ENCODE peak calls at places on chromosomes 13 and 19, in seven cellular contexts. One of them, this sample, is unnamed.

GRCh38 chr19:10136936-10137335 is 17.2 kb upstream of the EIF3G start:
- DNase-seq in cerebellar cortex: no peak
- DNase-seq in AG08395: no peak
- DNase-seq in epithelial cell of esophagus: no peak
- DNase-seq in DMS153: no peak
- DNase-seq in stimulated activated CD8-positive, alpha-beta memory T cell treated with anti-CD3 and anti-CD28 coated beads, Interleukin-4, amount 100 ng/mL, for 24 hours: no peak
- DNase-seq in iPS DF 6.9: no peak
- DNase-seq in this sample: no peak

GRCh38 chr19:48506138-48506733 is 5.4 kb downstream of the LMTK3 start:
- DNase-seq in cerebellar cortex: peak; percentile 59
- DNase-seq in AG08395: peak; percentile 63
- DNase-seq in epithelial cell of esophagus: peak; percentile 64
- DNase-seq in DMS153: peak; percentile 38
- DNase-seq in stimulated activated CD8-positive, alpha-beta memory T cell treated with anti-CD3 and anti-CD28 coated beads, Interleukin-4, amount 100 ng/mL, for 24 hours: no peak
- DNase-seq in iPS DF 6.9: no peak
- DNase-seq in this sample: no peak

GRCh38 chr13:28528848-28529247 is 33.9 kb upstream of the FLT1 start:
- DNase-seq in cerebellar cortex: no peak
- DNase-seq in AG08395: no peak
- DNase-seq in epithelial cell of esophagus: no peak
- DNase-seq in DMS153: no peak
- DNase-seq in stimulated activated CD8-positive, alpha-beta memory T cell treated with anti-CD3 and anti-CD28 coated beads, Interleukin-4, amount 100 ng/mL, for 24 hours: no peak
- DNase-seq in iPS DF 6.9: no peak
- DNase-seq in this sample: peak; percentile 48

GRCh38 chr19:18085702-18086457 is 854 bp downstream of the IL12RB1 start:
- DNase-seq in cerebellar cortex: no peak
- DNase-seq in AG08395: no peak
- DNase-seq in epithelial cell of esophagus: no peak
- DNase-seq in DMS153: no peak
- DNase-seq in stimulated activated CD8-positive, alpha-beta memory T cell treated with anti-CD3 and anti-CD28 coated beads, Interleukin-4, amount 100 ng/mL, for 24 hours: no peak
- DNase-seq in iPS DF 6.9: no peak
- DNase-seq in this sample: no peak

GRCh38 chr19:6803036-6803404 is 30.5 kb downstream of the VAV1 start:
- DNase-seq in cerebellar cortex: no peak
- DNase-seq in AG08395: no peak
- DNase-seq in epithelial cell of esophagus: no peak
- DNase-seq in DMS153: no peak
- DNase-seq in stimulated activated CD8-positive, alpha-beta memory T cell treated with anti-CD3 and anti-CD28 coated beads, Interleukin-4, amount 100 ng/mL, for 24 hours: no peak
- DNase-seq in iPS DF 6.9: no peak
- DNase-seq in this sample: peak; percentile 3

GRCh38 chr13:60163525-60164471 is at the start of gene DIAPH3:
- DNase-seq in cerebellar cortex: peak; percentile 97
- DNase-seq in AG08395: peak; percentile 98
- DNase-seq in epithelial cell of esophagus: peak; percentile 98
- DNase-seq in DMS153: peak; percentile 94
- DNase-seq in stimulated activated CD8-positive, alpha-beta memory T cell treated with anti-CD3 and anti-CD28 coated beads, Interleukin-4, amount 100 ng/mL, for 24 hours: peak; percentile 90
- DNase-seq in iPS DF 6.9: peak; percentile 86
- DNase-seq in this sample: peak; percentile 95

GRCh38 chr13:112851107-112852046 is 117.6 kb upstream of the MCF2L start:
- DNase-seq in cerebellar cortex: no peak
- DNase-seq in AG08395: no peak
- DNase-seq in epithelial cell of esophagus: no peak
- DNase-seq in DMS153: no peak
- DNase-seq in stimulated activated CD8-positive, alpha-beta memory T cell treated with anti-CD3 and anti-CD28 coated beads, Interleukin-4, amount 100 ng/mL, for 24 hours: no peak
- DNase-seq in iPS DF 6.9: no peak
- DNase-seq in this sample: no peak

GRCh38 chr19:2491130-2491801 is 15.3 kb downstream of the GADD45B start:
- DNase-seq in cerebellar cortex: no peak
- DNase-seq in AG08395: peak; percentile 79
- DNase-seq in epithelial cell of esophagus: peak; percentile 91
- DNase-seq in DMS153: peak; percentile 91
- DNase-seq in stimulated activated CD8-positive, alpha-beta memory T cell treated with anti-CD3 and anti-CD28 coated beads, Interleukin-4, amount 100 ng/mL, for 24 hours: no peak
- DNase-seq in iPS DF 6.9: no peak
- DNase-seq in this sample: no peak

GRCh38 chr19:47798904-47799266 is 5.5 kb downstream of the TPRX1 start:
- DNase-seq in cerebellar cortex: no peak
- DNase-seq in AG08395: no peak
- DNase-seq in epithelial cell of esophagus: no peak
- DNase-seq in DMS153: no peak
- DNase-seq in stimulated activated CD8-positive, alpha-beta memory T cell treated with anti-CD3 and anti-CD28 coated beads, Interleukin-4, amount 100 ng/mL, for 24 hours: no peak
- DNase-seq in iPS DF 6.9: no peak
- DNase-seq in this sample: no peak

GRCh38 chr13:107210216-107211010 is 642.5 kb upstream of the ARGLU1 start:
- DNase-seq in cerebellar cortex: no peak
- DNase-seq in AG08395: peak; percentile 6
- DNase-seq in epithelial cell of esophagus: no peak
- DNase-seq in DMS153: peak; percentile 99
- DNase-seq in stimulated activated CD8-positive, alpha-beta memory T cell treated with anti-CD3 and anti-CD28 coated beads, Interleukin-4, amount 100 ng/mL, for 24 hours: no peak
- DNase-seq in iPS DF 6.9: no peak
- DNase-seq in this sample: peak; percentile 37

GRCh38 chr13:112106467-112107141 is 39.7 kb downstream of the SOX1 start:
- DNase-seq in cerebellar cortex: no peak
- DNase-seq in AG08395: no peak
- DNase-seq in epithelial cell of esophagus: no peak
- DNase-seq in DMS153: no peak
- DNase-seq in stimulated activated CD8-positive, alpha-beta memory T cell treated with anti-CD3 and anti-CD28 coated beads, Interleukin-4, amount 100 ng/mL, for 24 hours: no peak
- DNase-seq in iPS DF 6.9: no peak
- DNase-seq in this sample: peak; percentile 72

GRCh38 chr13:55001881-55002280 is 1973.3 kb downstream of the OLFM4 start:
- DNase-seq in cerebellar cortex: no peak
- DNase-seq in AG08395: no peak
- DNase-seq in epithelial cell of esophagus: no peak
- DNase-seq in DMS153: no peak
- DNase-seq in stimulated activated CD8-positive, alpha-beta memory T cell treated with anti-CD3 and anti-CD28 coated beads, Interleukin-4, amount 100 ng/mL, for 24 hours: no peak
- DNase-seq in iPS DF 6.9: no peak
- DNase-seq in this sample: no peak

GRCh38 chr13:98672947-98673545 is 79.4 kb downstream of the SLC15A1 start:
- DNase-seq in cerebellar cortex: peak; percentile 75
- DNase-seq in AG08395: peak; percentile 88
- DNase-seq in epithelial cell of esophagus: peak; percentile 76
- DNase-seq in DMS153: peak; percentile 31
- DNase-seq in stimulated activated CD8-positive, alpha-beta memory T cell treated with anti-CD3 and anti-CD28 coated beads, Interleukin-4, amount 100 ng/mL, for 24 hours: peak; percentile 11
- DNase-seq in iPS DF 6.9: peak; percentile 39
- DNase-seq in this sample: peak; percentile 72

GRCh38 chr13:74074723-74075122 is 59.5 kb downstream of the KLF12 start:
- DNase-seq in cerebellar cortex: no peak
- DNase-seq in AG08395: peak; percentile 35
- DNase-seq in epithelial cell of esophagus: peak; percentile 46
- DNase-seq in DMS153: no peak
- DNase-seq in stimulated activated CD8-positive, alpha-beta memory T cell treated with anti-CD3 and anti-CD28 coated beads, Interleukin-4, amount 100 ng/mL, for 24 hours: no peak
- DNase-seq in iPS DF 6.9: no peak
- DNase-seq in this sample: no peak

GRCh38 chr13:37485766-37486165 is 112.8 kb downstream of the POSTN start:
- DNase-seq in cerebellar cortex: no peak
- DNase-seq in AG08395: no peak
- DNase-seq in epithelial cell of esophagus: no peak
- DNase-seq in DMS153: no peak
- DNase-seq in stimulated activated CD8-positive, alpha-beta memory T cell treated with anti-CD3 and anti-CD28 coated beads, Interleukin-4, amount 100 ng/mL, for 24 hours: no peak
- DNase-seq in iPS DF 6.9: no peak
- DNase-seq in this sample: no peak

GRCh38 chr19:33780746-33781145 is 15.9 kb upstream of the KCTD15 start:
- DNase-seq in cerebellar cortex: no peak
- DNase-seq in AG08395: no peak
- DNase-seq in epithelial cell of esophagus: no peak
- DNase-seq in DMS153: no peak
- DNase-seq in stimulated activated CD8-positive, alpha-beta memory T cell treated with anti-CD3 and anti-CD28 coated beads, Interleukin-4, amount 100 ng/mL, for 24 hours: no peak
- DNase-seq in iPS DF 6.9: no peak
- DNase-seq in this sample: no peak

This sample was measured in pons.